ENCODE peak calls at places on chromosome 7, in four cellular contexts. V is K562, Q is HepG2, F is SK-N-SH. U is an unnamed sample.

GRCh38 chr7:99953649-99954048 is 22.2 kb downstream of the AZGP1 start:
- DNase-seq in F (no peak), V (no peak), Q (no peak), U (no peak)

GRCh38 chr7:45239486-45239885 is 81.9 kb downstream of the RAMP3 start:
- DNase-seq in Q (no peak), V (no peak), F (no peak), U (no peak)

GRCh38 chr7:44962483-44963251 is 16.1 kb downstream of the MYO1G start:
- DNase-seq in Q (no peak), F (peak; percentile 45), V (no peak), U (peak; percentile 61)

GRCh38 chr7:92335574-92335973 is 89.8 kb downstream of the ANKIB1 start:
- DNase-seq in Q (no peak), V (no peak), F (no peak), U (no peak)

GRCh38 chr7:74482629-74483401 is 29.1 kb downstream of the GTF2IRD1 start:
- DNase-seq in F (no peak), V (no peak), Q (peak; percentile 62), U (no peak)

GRCh38 chr7:55436457-55436856 is 71.3 kb downstream of the LANCL2 start:
- DNase-seq in F (no peak), Q (no peak), V (no peak), U (no peak)

GRCh38 chr7:13042605-13043236 is 355.3 kb downstream of the ARL4A start:
- DNase-seq in Q (peak; percentile 74), V (no peak), F (no peak), U (no peak)

GRCh38 chr7:79515358-79515757 is 61.9 kb upstream of the MAGI2 start:
- DNase-seq in Q (no peak), V (no peak), F (no peak), U (no peak)

GRCh38 chr7:28180364-28181147 is at the start of gene JAZF1:
- DNase-seq in F (peak; percentile 93), Q (no peak), V (peak; percentile 65), U (peak; percentile 80)

GRCh38 chr7:152180048-152180447 is 154.6 kb downstream of the GALNT11 start:
- DNase-seq in V (no peak), F (no peak), Q (no peak), U (no peak)

GRCh38 chr7:24981544-24981951 is 1.6 kb upstream of the OSBPL3 start:
- DNase-seq in Q (no peak), F (peak; percentile 70), V (no peak), U (peak; percentile 32)

GRCh38 chr7:134992626-134993179 is 6.4 kb downstream of the AGBL3 start:
- DNase-seq in F (no peak), V (no peak), Q (no peak), U (no peak)

GRCh38 chr7:138625084-138625848 is 75.9 kb downstream of the SVOPL start:
- DNase-seq in V (no peak), F (no peak), Q (no peak), U (no peak)

GRCh38 chr7:128833148-128833938 is 3.1 kb downstream of the FLNC start:
- DNase-seq in F (peak; percentile 60), Q (no peak), V (peak; percentile 96), U (no peak)

GRCh38 chr7:24902276-24902675 is 77.7 kb downstream of the OSBPL3 start:
- DNase-seq in Q (no peak), F (no peak), V (no peak), U (no peak)

GRCh38 chr7:42262907-42263466 is 26.0 kb upstream of the GLI3 start:
- DNase-seq in Q (no peak), V (no peak), F (no peak), U (no peak)

GRCh38 chr7:124276005-124276606 is 243.2 kb upstream of the TMEM229A start:
- DNase-seq in V (peak; percentile 64), F (peak; percentile 27), Q (peak; percentile 29), U (peak; percentile 68)

GRCh38 chr7:17130281-17131059 is 168.0 kb upstream of the AHR start:
- DNase-seq in F (no peak), V (no peak), Q (peak; percentile 98), U (no peak)

GRCh38 chr7:126606331-126606730 is 646.4 kb downstream of the GRM8 start:
- DNase-seq in Q (no peak), F (no peak), V (no peak), U (no peak)

GRCh38 chr7:80357530-80357929 is 154.3 kb downstream of the GNAT3 start:
- DNase-seq in F (no peak), Q (no peak), V (no peak), U (no peak)

GRCh38 chr7:158828343-158829020 is 827 bp downstream of the ESYT2 start:
- DNase-seq in V (peak; percentile 77), F (peak; percentile 85), Q (no peak), U (peak; percentile 74)

GRCh38 chr7:158829021-158829341 is 328 bp downstream of the ESYT2 start:
- DNase-seq in V (no peak), Q (peak; percentile 20), F (no peak), U (peak; percentile 63)

GRCh38 chr7:158830211-158830723 is 958 bp upstream of the ESYT2 start:
- DNase-seq in V (no peak), Q (no peak), F (no peak), U (no peak)

GRCh38 chr7:158827411-158828342 is 1.6 kb downstream of the ESYT2 start:
- DNase-seq in Q (no peak), V (peak; percentile 48), F (no peak), U (no peak)

DNA sequence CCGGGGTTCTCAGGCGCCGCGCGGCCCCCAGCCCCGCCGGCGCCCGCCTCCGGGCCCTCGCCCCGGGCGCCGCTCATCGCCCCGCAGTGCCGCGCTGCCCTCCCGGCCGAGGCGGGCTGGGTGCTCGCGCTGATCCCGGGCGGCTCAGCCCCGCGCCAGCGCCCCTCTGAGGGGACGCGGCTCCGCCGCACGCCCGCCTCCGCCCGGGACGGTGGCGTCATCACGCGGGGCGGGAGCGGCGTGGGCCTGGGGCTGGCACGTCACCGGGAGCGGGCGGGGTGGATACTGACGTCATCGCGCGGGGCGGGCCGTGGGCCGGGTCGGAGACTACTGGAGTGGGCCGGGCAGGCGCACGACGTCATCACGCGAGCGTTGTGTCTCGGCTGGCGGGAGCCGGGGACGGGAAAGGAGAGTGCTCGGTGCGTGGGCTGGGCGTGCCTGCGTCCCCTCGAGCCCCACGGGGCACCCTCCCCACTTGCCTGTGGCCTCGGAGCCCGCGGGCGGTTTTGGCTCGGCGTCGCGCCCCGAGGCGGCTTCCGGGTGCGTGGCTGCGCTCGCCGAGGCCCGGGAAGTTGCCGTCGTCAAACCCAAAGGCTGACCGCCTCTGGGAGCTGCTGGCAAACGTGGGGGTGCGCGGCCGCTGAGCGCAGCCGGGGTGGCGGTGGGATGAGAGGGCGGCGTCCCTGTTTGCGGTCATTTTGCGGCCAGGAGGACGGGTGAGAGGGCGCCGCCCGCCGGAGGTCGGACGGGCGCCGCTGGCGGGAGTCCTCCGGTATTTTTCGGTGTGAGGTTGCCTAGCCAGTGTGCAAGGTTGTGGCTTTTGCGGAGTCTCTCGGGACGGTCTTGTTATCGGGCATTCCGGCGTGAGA is at the start of gene ESYT2:
- DNase-seq in F (peak; percentile 100), Q (peak; percentile 83), V (peak; percentile 99), U (peak; percentile 85)
- TF ChIP-seq CTCF in F (peak; percentile 47), Q (peak; percentile 58), V (peak; percentile 58), U (no peak)

GRCh38 chr7:133196872-133197612 is 55.8 kb upstream of the EXOC4 start:
- DNase-seq in Q (no peak), F (no peak), V (no peak), U (peak; percentile 56)
- TF ChIP-seq FOXJ3 in Q (no peak), F (no peak), V (no peak), U (no peak)

GRCh38 chr7:12028508-12028907 is 182.6 kb upstream of the TMEM106B start:
- DNase-seq in Q (no peak), V (no peak), F (no peak), U (no peak)
- TF ChIP-seq CTCF in Q (no peak), V (no peak), F (no peak), U (no peak)

GRCh38 chr7:40330408-40330807 is 195.6 kb downstream of the SUGCT start:
- DNase-seq in V (no peak), F (no peak), Q (no peak), U (no peak)

GRCh38 chr7:40327113-40327512 is 192.3 kb downstream of the SUGCT start:
- DNase-seq in F (no peak), Q (no peak), V (no peak), U (no peak)

GRCh38 chr7:40331915-40332314 is 197.1 kb downstream of the SUGCT start:
- DNase-seq in Q (no peak), V (no peak), F (no peak), U (no peak)

GRCh38 chr7:40332516-40332915 is 197.7 kb downstream of the SUGCT start:
- DNase-seq in Q (no peak), V (no peak), F (no peak), U (no peak)

GRCh38 chr7:40329601-40330153 is 194.9 kb downstream of the SUGCT start:
- DNase-seq in F (peak; percentile 73), Q (peak; percentile 52), V (peak; percentile 32), U (no peak)
- TF ChIP-seq FOXJ3 in F (peak; percentile 45), Q (no peak), V (no peak), U (no peak)

DNA sequence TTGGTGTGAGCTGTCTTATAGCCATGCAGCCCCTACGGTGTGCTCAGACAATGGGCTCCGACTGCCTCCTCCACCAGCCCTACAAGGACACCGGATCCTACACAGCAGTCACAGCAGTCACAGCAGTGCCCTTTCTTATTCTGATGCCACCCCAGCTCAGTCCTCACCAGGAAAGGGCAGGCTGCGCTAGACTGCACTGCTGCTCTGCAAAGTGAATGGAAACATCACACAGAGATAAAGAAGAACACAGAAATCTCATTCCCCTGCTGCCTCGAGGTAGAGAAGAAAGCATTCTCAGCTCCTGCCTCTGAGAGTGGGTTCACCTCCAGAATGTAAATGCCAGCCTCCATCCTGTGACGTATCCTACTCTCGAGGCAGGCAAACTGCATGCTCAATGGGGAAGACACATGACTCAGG is 241.6 kb upstream of the KMT2E start:
- DNase-seq in V (no peak), Q (no peak), F (peak; percentile 6), U (peak; percentile 59)
- TF ChIP-seq CTCF in V (no peak), Q (no peak), F (no peak), U (no peak)

GRCh38 chr7:157122800-157123495 is 15.8 kb upstream of the UBE3C start:
- DNase-seq in F (peak; percentile 40), V (peak; percentile 10), Q (no peak), U (no peak)

GRCh38 chr7:157126921-157127320 is 11.8 kb upstream of the UBE3C start:
- DNase-seq in F (no peak), Q (no peak), V (peak; percentile 15), U (no peak)

GRCh38 chr7:157124655-157125054 is 14.1 kb upstream of the UBE3C start:
- DNase-seq in Q (no peak), V (peak; percentile 37), F (no peak), U (no peak)

GRCh38 chr7:157129200-157129599 is 9.5 kb upstream of the UBE3C start:
- DNase-seq in V (peak; percentile 39), F (no peak), Q (no peak), U (no peak)

GRCh38 chr7:157125376-157126223 is 13.1 kb upstream of the UBE3C start:
- DNase-seq in V (peak; percentile 17), Q (no peak), F (no peak), U (no peak)
- TF ChIP-seq FOXJ3 in V (no peak), Q (no peak), F (no peak), U (no peak)

GRCh38 chr7:107152011-107152410 is 16.8 kb upstream of the HBP1 start:
- DNase-seq in F (no peak), Q (no peak), V (no peak), U (no peak)
- TF ChIP-seq CTCF in F (no peak), Q (no peak), V (no peak), U (no peak)